ENCODE peak calls at places on chromosomes 1 and 21, in six cellular contexts. D is activated CD4-positive, alpha-beta T cell treated with anti-CD3 and anti-CD28 coated beads, Interleukin-2, amount 50 U/mL, for 1 hour; O is NCI-H82; M is stimulated activated CD8-positive, alpha-beta memory T cell treated with anti-CD3 and anti-CD28 coated beads, Interleukin-15, amount 100 ng/mL, for 1 hour; U is NB4; W is DMS 273 treated with DMSO at 0.1 percent for 48 hours. I is an unnamed sample.

GRCh38 chr1:29136463-29136915 is 12.8 kb upstream of the TMEM200B start:
- DNase-seq in W (no peak), O (no peak), M (no peak), U (peak; percentile 29), D (no peak), I (no peak)

GRCh38 chr21:27569831-27570230 is 602.9 kb upstream of the ADAMTS5 start:
- DNase-seq in U (no peak), W (no peak), D (no peak), M (no peak), O (no peak), I (no peak)

GRCh38 chr1:235473808-235474207 is 30.4 kb downstream of the B3GALNT2 start:
- DNase-seq in W (no peak), M (no peak), D (no peak), O (no peak), U (no peak), I (no peak)

GRCh38 chr21:30463713-30464112 is 16.5 kb downstream of the KRTAP19-1 start:
- DNase-seq in M (no peak), D (no peak), W (no peak), O (peak; percentile 55), U (peak; percentile 25), I (no peak)

GRCh38 chr1:27233677-27234053 is 767 bp upstream of the WDTC1 start:
- DNase-seq in D (no peak), U (peak; percentile 36), W (no peak), M (no peak), O (peak; percentile 49), I (no peak)

GRCh38 chr1:91693542-91693941 is 192.4 kb downstream of the TGFBR3 start:
- DNase-seq in U (no peak), O (no peak), M (no peak), W (no peak), D (no peak), I (no peak)

GRCh38 chr1:242586355-242586670 is 61.8 kb upstream of the PLD5 start:
- DNase-seq in U (no peak), D (no peak), O (no peak), M (no peak), W (no peak), I (no peak)

GRCh38 chr1:1253314-1253713 is 6.8 kb upstream of the C1QTNF12 start:
- DNase-seq in D (no peak), U (no peak), O (no peak), M (no peak), W (no peak), I (no peak)

GRCh38 chr1:119080586-119080985 is 59.9 kb downstream of the WARS2 start:
- DNase-seq in D (no peak), O (no peak), M (no peak), W (no peak), U (no peak), I (no peak)